ENCODE peak calls at places on chromosomes 5 and 9, in seven cellular contexts. V, W, H, Q, I, G and L are unnamed samples.
A peak's percentile ranks its signal among the peaks of the same experiment; 100 is the strongest.

GRCh38 chr9:121169094-121169601 is 32.5 kb downstream of the RAB14 start:
- DNase-seq in V (peak; percentile 39), W (no peak), H (no peak), Q (no peak), I (peak; percentile 47), G (peak; percentile 18), L (no peak)

GRCh38 chr5:33890633-33891032 is 1.2 kb downstream of the ADAMTS12 start:
- DNase-seq in V (no peak), W (no peak), H (peak; percentile 60), Q (peak; percentile 58), I (peak; percentile 78), G (peak; percentile 54), L (peak; percentile 30)

GRCh38 chr5:160511280-160511929 is 89.8 kb downstream of the PTTG1 start:
- DNase-seq in V (no peak), W (no peak), H (no peak), Q (no peak), I (no peak), G (no peak), L (no peak)

GRCh38 chr5:16759147-16759800 is 142.5 kb upstream of the RETREG1 start:
- DNase-seq in V (no peak), W (no peak), H (no peak), Q (peak; percentile 16), I (no peak), G (no peak), L (no peak)

GRCh38 chr9:16074962-16075361 is 522.1 kb downstream of the CCDC171 start:
- DNase-seq in V (no peak), W (no peak), H (no peak), Q (peak; percentile 59), I (peak; percentile 33), G (no peak), L (no peak)

GRCh38 chr5:124544366-124545055 is 201.9 kb downstream of the ZNF608 start:
- DNase-seq in V (no peak), W (no peak), H (no peak), Q (peak; percentile 15), I (no peak), G (no peak), L (no peak)

GRCh38 chr9:28927711-28928110 is 1354.4 kb upstream of the C9orf72 start:
- DNase-seq in V (no peak), W (no peak), H (no peak), Q (no peak), I (peak; percentile 68), G (no peak), L (no peak)

GRCh38 chr5:138663009-138663408 is 87.8 kb upstream of the HSPA9 start:
- DNase-seq in V (peak; percentile 68), W (no peak), H (peak; percentile 37), Q (no peak), I (peak; percentile 41), G (no peak), L (no peak)

GRCh38 chr5:111999286-111999685 is 242.3 kb upstream of the NREP start:
- DNase-seq in V (no peak), W (no peak), H (no peak), Q (peak; percentile 93), I (peak; percentile 85), G (peak; percentile 60), L (no peak)

GRCh38 chr9:34380511-34381315 is 4.0 kb upstream of the MYORG start:
- DNase-seq in V (peak; percentile 79), W (peak; percentile 71), H (peak; percentile 73), Q (peak; percentile 72), I (peak; percentile 72), G (peak; percentile 37), L (no peak)

GRCh38 chr9:69672828-69673640 is 863 bp upstream of the APBA1 start:
- DNase-seq in V (peak; percentile 66), W (peak; percentile 76), H (peak; percentile 92), Q (peak; percentile 86), I (peak; percentile 93), G (peak; percentile 92), L (peak; percentile 40)

GRCh38 chr5:83050723-83051340 is 26.4 kb downstream of the TMEM167A start:
- DNase-seq in V (no peak), W (no peak), H (no peak), Q (no peak), I (no peak), G (no peak), L (no peak)

GRCh38 chr9:135468866-135469521 is 10.6 kb upstream of the PPP1R26 start:
- DNase-seq in V (no peak), W (peak; percentile 44), H (no peak), Q (peak; percentile 47), I (peak; percentile 85), G (peak; percentile 50), L (no peak)

GRCh38 chr5:74640450-74641013 is at the start of gene ENC1:
- DNase-seq in V (peak; percentile 72), W (peak; percentile 53), H (peak; percentile 98), Q (peak; percentile 93), I (peak; percentile 91), G (peak; percentile 82), L (peak; percentile 66)

GRCh38 chr9:33351547-33351946 is 50.8 kb downstream of the AQP7 start:
- DNase-seq in V (no peak), W (no peak), H (no peak), Q (no peak), I (no peak), G (no peak), L (no peak)

GRCh38 chr5:125550237-125550636 is 803.8 kb upstream of the ZNF608 start:
- DNase-seq in V (no peak), W (no peak), H (peak; percentile 37), Q (peak; percentile 63), I (no peak), G (no peak), L (no peak)

GRCh38 chr9:72315089-72315509 is 49.9 kb downstream of the ZFAND5 start:
- DNase-seq in V (no peak), W (peak; percentile 16), H (no peak), Q (peak; percentile 69), I (peak; percentile 23), G (peak; percentile 20), L (no peak)